ENCODE peak calls at places on chromosome 5, in seven cellular contexts. One of them, this sample, is unnamed.

GRCh38 chr5:5340206-5340729 is 82.2 kb upstream of the ICE1 start:
- DNase-seq in caudate nucleus: peak
- DNase-seq in psoas muscle: peak
- DNase-seq in SJSA1: peak
- DNase-seq in CD8-positive, alpha-beta T cell: no peak
- DNase-seq in brain microvascular endothelial cell: peak
- DNase-seq in upper lobe of left lung: no peak
- DNase-seq in this sample: peak

GRCh38 chr5:181215997-181216982 is 6.8 kb upstream of the TRIM41 start:
- DNase-seq in psoas muscle: no peak
- DNase-seq in caudate nucleus: no peak
- DNase-seq in brain microvascular endothelial cell: no peak
- DNase-seq in upper lobe of left lung: peak
- DNase-seq in CD8-positive, alpha-beta T cell: no peak
- DNase-seq in SJSA1: peak
- DNase-seq in this sample: peak

GRCh38 chr5:111453747-111454146 is 58.6 kb downstream of the STARD4 start:
- DNase-seq in SJSA1: no peak
- DNase-seq in psoas muscle: no peak
- DNase-seq in CD8-positive, alpha-beta T cell: no peak
- DNase-seq in caudate nucleus: no peak
- DNase-seq in brain microvascular endothelial cell: peak
- DNase-seq in upper lobe of left lung: no peak
- DNase-seq in this sample: peak

GRCh38 chr5:108264533-108264932 is 117.4 kb downstream of the FBXL17 start:
- DNase-seq in SJSA1: no peak
- DNase-seq in upper lobe of left lung: no peak
- DNase-seq in CD8-positive, alpha-beta T cell: no peak
- DNase-seq in psoas muscle: no peak
- DNase-seq in caudate nucleus: no peak
- DNase-seq in brain microvascular endothelial cell: no peak
- DNase-seq in this sample: peak

GRCh38 chr5:28403846-28404245 is 1365.5 kb upstream of the CDH9 start:
- DNase-seq in CD8-positive, alpha-beta T cell: no peak
- DNase-seq in caudate nucleus: no peak
- DNase-seq in psoas muscle: no peak
- DNase-seq in SJSA1: no peak
- DNase-seq in upper lobe of left lung: no peak
- DNase-seq in brain microvascular endothelial cell: peak
- DNase-seq in this sample: no peak

GRCh38 chr5:110865400-110866094 is 126.7 kb downstream of the SLC25A46 start:
- DNase-seq in CD8-positive, alpha-beta T cell: no peak
- DNase-seq in SJSA1: no peak
- DNase-seq in psoas muscle: no peak
- DNase-seq in brain microvascular endothelial cell: peak
- DNase-seq in upper lobe of left lung: no peak
- DNase-seq in caudate nucleus: no peak
- DNase-seq in this sample: peak

GRCh38 chr5:7756453-7756852 is 94.5 kb downstream of the CFAP90 start:
- DNase-seq in psoas muscle: peak
- DNase-seq in SJSA1: no peak
- DNase-seq in upper lobe of left lung: no peak
- DNase-seq in brain microvascular endothelial cell: no peak
- DNase-seq in caudate nucleus: no peak
- DNase-seq in CD8-positive, alpha-beta T cell: no peak
- DNase-seq in this sample: peak

GRCh38 chr5:2591777-2592453 is 159.6 kb downstream of the IRX2 start:
- DNase-seq in psoas muscle: no peak
- DNase-seq in caudate nucleus: no peak
- DNase-seq in upper lobe of left lung: no peak
- DNase-seq in brain microvascular endothelial cell: no peak
- DNase-seq in SJSA1: no peak
- DNase-seq in CD8-positive, alpha-beta T cell: no peak
- DNase-seq in this sample: no peak

GRCh38 chr5:20248102-20248501 is 260.1 kb upstream of the CDH18 start:
- DNase-seq in brain microvascular endothelial cell: no peak
- DNase-seq in upper lobe of left lung: no peak
- DNase-seq in SJSA1: no peak
- DNase-seq in caudate nucleus: no peak
- DNase-seq in psoas muscle: no peak
- DNase-seq in CD8-positive, alpha-beta T cell: no peak
- DNase-seq in this sample: no peak

GRCh38 chr5:149053027-149053705 is 9.7 kb downstream of the SH3TC2 start:
- DNase-seq in brain microvascular endothelial cell: no peak
- DNase-seq in upper lobe of left lung: no peak
- DNase-seq in CD8-positive, alpha-beta T cell: no peak
- DNase-seq in caudate nucleus: no peak
- DNase-seq in psoas muscle: no peak
- DNase-seq in SJSA1: no peak
- DNase-seq in this sample: no peak

GRCh38 chr5:61275841-61276240 is 56.2 kb upstream of the ZSWIM6 start:
- DNase-seq in brain microvascular endothelial cell: peak
- DNase-seq in caudate nucleus: peak
- DNase-seq in upper lobe of left lung: no peak
- DNase-seq in CD8-positive, alpha-beta T cell: no peak
- DNase-seq in psoas muscle: peak
- DNase-seq in SJSA1: peak
- DNase-seq in this sample: no peak
- H3K27ac ChIP-seq in brain microvascular endothelial cell: peak
- H3K27ac ChIP-seq in caudate nucleus: no peak
- H3K27ac ChIP-seq in upper lobe of left lung: peak
- H3K27ac ChIP-seq in CD8-positive, alpha-beta T cell: no peak
- H3K27ac ChIP-seq in psoas muscle: no peak
- H3K27ac ChIP-seq in SJSA1: peak
- H3K27ac ChIP-seq in this sample: no peak

GRCh38 chr5:119402081-119402480 is 46.3 kb downstream of the TNFAIP8 start:
- DNase-seq in upper lobe of left lung: no peak
- DNase-seq in caudate nucleus: no peak
- DNase-seq in SJSA1: no peak
- DNase-seq in brain microvascular endothelial cell: no peak
- DNase-seq in psoas muscle: no peak
- DNase-seq in CD8-positive, alpha-beta T cell: no peak
- DNase-seq in this sample: no peak

GRCh38 chr5:119405444-119405843 is 46.9 kb upstream of the HSD17B4 start:
- DNase-seq in caudate nucleus: no peak
- DNase-seq in brain microvascular endothelial cell: no peak
- DNase-seq in psoas muscle: no peak
- DNase-seq in upper lobe of left lung: no peak
- DNase-seq in CD8-positive, alpha-beta T cell: no peak
- DNase-seq in SJSA1: no peak
- DNase-seq in this sample: no peak

GRCh38 chr5:119404033-119404432 is 48.2 kb downstream of the TNFAIP8 start:
- DNase-seq in caudate nucleus: no peak
- DNase-seq in psoas muscle: no peak
- DNase-seq in upper lobe of left lung: no peak
- DNase-seq in CD8-positive, alpha-beta T cell: no peak
- DNase-seq in brain microvascular endothelial cell: no peak
- DNase-seq in SJSA1: no peak
- DNase-seq in this sample: no peak

GRCh38 chr5:119400248-119400647 is 44.4 kb downstream of the TNFAIP8 start:
- DNase-seq in psoas muscle: no peak
- DNase-seq in SJSA1: no peak
- DNase-seq in caudate nucleus: no peak
- DNase-seq in brain microvascular endothelial cell: no peak
- DNase-seq in upper lobe of left lung: no peak
- DNase-seq in CD8-positive, alpha-beta T cell: no peak
- DNase-seq in this sample: no peak

GRCh38 chr5:119402555-119402954 is 46.7 kb downstream of the TNFAIP8 start:
- DNase-seq in CD8-positive, alpha-beta T cell: no peak
- DNase-seq in caudate nucleus: no peak
- DNase-seq in upper lobe of left lung: no peak
- DNase-seq in SJSA1: no peak
- DNase-seq in psoas muscle: no peak
- DNase-seq in brain microvascular endothelial cell: no peak
- DNase-seq in this sample: no peak
- H3K27ac ChIP-seq in CD8-positive, alpha-beta T cell: no peak
- H3K27ac ChIP-seq in caudate nucleus: no peak
- H3K27ac ChIP-seq in upper lobe of left lung: no peak
- H3K27ac ChIP-seq in SJSA1: no peak
- H3K27ac ChIP-seq in psoas muscle: no peak
- H3K27ac ChIP-seq in brain microvascular endothelial cell: no peak
- H3K27ac ChIP-seq in this sample: no peak

GRCh38 chr5:172838151-172838875 is 4.3 kb downstream of the ERGIC1 start:
- DNase-seq in brain microvascular endothelial cell: no peak
- DNase-seq in caudate nucleus: no peak
- DNase-seq in psoas muscle: no peak
- DNase-seq in upper lobe of left lung: no peak
- DNase-seq in SJSA1: no peak
- DNase-seq in CD8-positive, alpha-beta T cell: no peak
- DNase-seq in this sample: no peak
- H3K27ac ChIP-seq in brain microvascular endothelial cell: no peak
- H3K27ac ChIP-seq in caudate nucleus: no peak
- H3K27ac ChIP-seq in psoas muscle: peak
- H3K27ac ChIP-seq in upper lobe of left lung: peak
- H3K27ac ChIP-seq in SJSA1: no peak
- H3K27ac ChIP-seq in CD8-positive, alpha-beta T cell: peak
- H3K27ac ChIP-seq in this sample: no peak

DNA sequence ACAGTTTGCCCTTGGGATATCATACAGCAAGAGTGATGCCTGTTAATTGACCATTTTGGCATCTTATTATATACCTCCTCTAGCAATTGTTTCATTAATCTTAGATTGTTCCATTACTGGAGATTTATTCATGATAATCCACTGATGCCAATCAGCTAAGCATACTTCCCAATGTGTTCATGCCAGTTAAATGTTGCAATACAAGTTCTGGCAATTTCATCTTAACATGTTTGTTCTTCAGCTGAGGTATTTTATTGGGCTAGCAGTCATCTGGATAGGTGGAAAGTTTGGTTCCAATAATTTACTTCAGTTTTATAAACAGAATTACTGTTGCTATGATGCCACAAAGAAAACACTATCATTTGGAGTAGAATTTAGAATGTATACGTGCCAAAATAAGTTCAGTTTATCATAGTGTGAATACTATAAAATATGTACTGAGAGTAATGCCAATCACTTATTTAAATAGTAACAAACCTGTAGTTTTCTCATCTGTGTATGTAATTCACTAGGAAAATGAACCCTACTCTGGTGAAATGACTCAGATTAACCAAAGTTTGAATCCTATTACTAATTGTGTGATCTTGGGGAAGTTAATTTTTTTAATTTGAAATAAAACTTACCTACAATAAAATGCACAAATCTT is 27.9 kb upstream of the IL31RA start:
- DNase-seq in psoas muscle: no peak
- DNase-seq in upper lobe of left lung: no peak
- DNase-seq in CD8-positive, alpha-beta T cell: no peak
- DNase-seq in brain microvascular endothelial cell: no peak
- DNase-seq in SJSA1: no peak
- DNase-seq in caudate nucleus: no peak
- DNase-seq in this sample: no peak
- H3K27ac ChIP-seq in psoas muscle: no peak
- H3K27ac ChIP-seq in upper lobe of left lung: no peak
- H3K27ac ChIP-seq in CD8-positive, alpha-beta T cell: no peak
- H3K27ac ChIP-seq in brain microvascular endothelial cell: no peak
- H3K27ac ChIP-seq in SJSA1: no peak
- H3K27ac ChIP-seq in caudate nucleus: no peak
- H3K27ac ChIP-seq in this sample: no peak

DNA sequence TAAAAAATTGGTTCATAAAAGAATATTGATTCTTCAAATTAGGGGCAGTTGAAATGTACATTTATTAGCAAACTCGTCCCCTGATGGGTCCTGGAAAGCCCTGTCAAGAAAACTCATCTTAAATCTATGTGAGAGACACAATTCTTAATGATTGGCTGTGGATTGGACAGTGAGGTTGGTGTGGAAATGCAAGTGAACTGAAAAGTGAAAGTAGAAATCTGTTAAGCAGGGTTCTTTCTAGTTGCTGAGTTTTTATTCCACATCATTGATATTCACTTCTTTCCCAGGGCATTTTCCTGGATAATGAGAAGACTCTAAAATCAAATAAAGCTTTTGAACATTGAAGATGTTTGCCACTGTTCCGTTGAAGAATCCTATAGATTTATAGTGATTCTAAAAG is 292.4 kb downstream of the MAST4 start:
- DNase-seq in psoas muscle: no peak
- DNase-seq in brain microvascular endothelial cell: no peak
- DNase-seq in upper lobe of left lung: no peak
- DNase-seq in SJSA1: no peak
- DNase-seq in CD8-positive, alpha-beta T cell: no peak
- DNase-seq in caudate nucleus: no peak
- DNase-seq in this sample: no peak
- H3K27ac ChIP-seq in psoas muscle: no peak
- H3K27ac ChIP-seq in brain microvascular endothelial cell: no peak
- H3K27ac ChIP-seq in upper lobe of left lung: no peak
- H3K27ac ChIP-seq in SJSA1: no peak
- H3K27ac ChIP-seq in CD8-positive, alpha-beta T cell: no peak
- H3K27ac ChIP-seq in caudate nucleus: no peak
- H3K27ac ChIP-seq in this sample: no peak

GRCh38 chr5:124461110-124461509 is 285.3 kb downstream of the ZNF608 start:
- DNase-seq in caudate nucleus: no peak
- DNase-seq in upper lobe of left lung: no peak
- DNase-seq in SJSA1: no peak
- DNase-seq in brain microvascular endothelial cell: no peak
- DNase-seq in psoas muscle: no peak
- DNase-seq in CD8-positive, alpha-beta T cell: no peak
- DNase-seq in this sample: no peak

GRCh38 chr5:124463840-124464239 is 282.6 kb downstream of the ZNF608 start:
- DNase-seq in CD8-positive, alpha-beta T cell: no peak
- DNase-seq in SJSA1: no peak
- DNase-seq in caudate nucleus: no peak
- DNase-seq in brain microvascular endothelial cell: no peak
- DNase-seq in psoas muscle: no peak
- DNase-seq in upper lobe of left lung: no peak
- DNase-seq in this sample: no peak

GRCh38 chr5:124460666-124461065 is 285.8 kb downstream of the ZNF608 start:
- DNase-seq in caudate nucleus: no peak
- DNase-seq in brain microvascular endothelial cell: no peak
- DNase-seq in CD8-positive, alpha-beta T cell: no peak
- DNase-seq in upper lobe of left lung: no peak
- DNase-seq in psoas muscle: no peak
- DNase-seq in SJSA1: no peak
- DNase-seq in this sample: no peak

GRCh38 chr5:124460000-124460399 is 286.4 kb downstream of the ZNF608 start:
- DNase-seq in upper lobe of left lung: no peak
- DNase-seq in psoas muscle: no peak
- DNase-seq in SJSA1: no peak
- DNase-seq in CD8-positive, alpha-beta T cell: no peak
- DNase-seq in caudate nucleus: no peak
- DNase-seq in brain microvascular endothelial cell: no peak
- DNase-seq in this sample: no peak

GRCh38 chr5:124461857-124462423 is 284.5 kb downstream of the ZNF608 start:
- DNase-seq in caudate nucleus: no peak
- DNase-seq in upper lobe of left lung: no peak
- DNase-seq in brain microvascular endothelial cell: no peak
- DNase-seq in psoas muscle: no peak
- DNase-seq in SJSA1: no peak
- DNase-seq in CD8-positive, alpha-beta T cell: no peak
- DNase-seq in this sample: no peak
- H3K27ac ChIP-seq in caudate nucleus: peak
- H3K27ac ChIP-seq in upper lobe of left lung: no peak
- H3K27ac ChIP-seq in brain microvascular endothelial cell: no peak
- H3K27ac ChIP-seq in psoas muscle: no peak
- H3K27ac ChIP-seq in SJSA1: no peak
- H3K27ac ChIP-seq in CD8-positive, alpha-beta T cell: no peak
- H3K27ac ChIP-seq in this sample: no peak

GRCh38 chr5:38892363-38892762 is 46.6 kb downstream of the OSMR start:
- DNase-seq in upper lobe of left lung: no peak
- DNase-seq in psoas muscle: no peak
- DNase-seq in caudate nucleus: no peak
- DNase-seq in brain microvascular endothelial cell: no peak
- DNase-seq in SJSA1: no peak
- DNase-seq in CD8-positive, alpha-beta T cell: no peak
- DNase-seq in this sample: no peak
- H3K27ac ChIP-seq in upper lobe of left lung: no peak
- H3K27ac ChIP-seq in psoas muscle: no peak
- H3K27ac ChIP-seq in caudate nucleus: no peak
- H3K27ac ChIP-seq in brain microvascular endothelial cell: no peak
- H3K27ac ChIP-seq in SJSA1: no peak
- H3K27ac ChIP-seq in CD8-positive, alpha-beta T cell: no peak
- H3K27ac ChIP-seq in this sample: no peak

This sample was measured in SJCRH30.